ENCODE peak calls at places on chromosomes 6 and 20, in six cellular contexts. U, Z, C, Q, L and W are unnamed samples.

GRCh38 chr20:19695081-19695480 is 63.0 kb upstream of the RIN2 start:
- DNase-seq in U (no peak), Z (no peak), C (no peak), Q (no peak), L (no peak), W (no peak)

GRCh38 chr20:57879437-57880115 is 169.8 kb upstream of the PMEPA1 start:
- DNase-seq in U (no peak), Z (no peak), C (no peak), Q (no peak), L (no peak), W (no peak)

GRCh38 chr20:25389858-25390537 is 637 bp downstream of the ABHD12 start:
- DNase-seq in U (peak; percentile 17), Z (peak; percentile 10), C (peak; percentile 77), Q (peak; percentile 84), L (peak; percentile 67), W (peak; percentile 80)

GRCh38 chr20:21901470-21902275 is 196.2 kb downstream of the PAX1 start:
- DNase-seq in U (no peak), Z (no peak), C (no peak), Q (no peak), L (no peak), W (peak; percentile 45)

GRCh38 chr20:9903048-9903651 is 64.3 kb upstream of the PAK5 start:
- DNase-seq in U (peak; percentile 5), Z (peak; percentile 6), C (no peak), Q (no peak), L (no peak), W (no peak)

GRCh38 chr20:14441201-14441600 is 103.8 kb upstream of the FLRT3 start:
- DNase-seq in U (peak; percentile 33), Z (no peak), C (no peak), Q (no peak), L (no peak), W (no peak)

GRCh38 chr20:2804921-2805681 is 4.7 kb upstream of the CPXM1 start:
- DNase-seq in U (peak; percentile 58), Z (no peak), C (no peak), Q (no peak), L (no peak), W (no peak)

GRCh38 chr6:68226460-68226859 is 408.6 kb upstream of the ADGRB3 start:
- DNase-seq in U (peak; percentile 61), Z (peak; percentile 6), C (no peak), Q (no peak), L (no peak), W (no peak)

GRCh38 chr20:21340991-21341722 is 38.0 kb downstream of the XRN2 start:
- DNase-seq in U (no peak), Z (no peak), C (no peak), Q (no peak), L (no peak), W (no peak)